ENCODE peak calls at places on chromosomes 2 and 18, in six cellular contexts. One of them, this sample, is unnamed.

GRCh38 chr2:111209045-111209514 is 88.4 kb downstream of the BCL2L11 start:
- DNase-seq in gastrocnemius medialis: no peak
- DNase-seq in breast epithelium: no peak
- DNase-seq in A549: no peak
- DNase-seq in prostate gland: no peak
- DNase-seq in HCT116: no peak
- DNase-seq in this sample: no peak

GRCh38 chr2:54613361-54613760 is 110.1 kb upstream of the EML6 start:
- DNase-seq in gastrocnemius medialis: no peak
- DNase-seq in breast epithelium: no peak
- DNase-seq in A549: no peak
- DNase-seq in prostate gland: no peak
- DNase-seq in HCT116: no peak
- DNase-seq in this sample: no peak

GRCh38 chr18:70295192-70295522 is 6.3 kb downstream of the SOCS6 start:
- DNase-seq in gastrocnemius medialis: no peak
- DNase-seq in breast epithelium: no peak
- DNase-seq in A549: no peak
- DNase-seq in prostate gland: no peak
- DNase-seq in HCT116: no peak
- DNase-seq in this sample: no peak

GRCh38 chr2:221997683-221998082 is 301.1 kb downstream of the PAX3 start:
- DNase-seq in gastrocnemius medialis: no peak
- DNase-seq in breast epithelium: no peak
- DNase-seq in A549: no peak
- DNase-seq in prostate gland: no peak
- DNase-seq in HCT116: no peak
- DNase-seq in this sample: no peak

GRCh38 chr2:241002275-241003046 is 4.0 kb downstream of the SNED1 start:
- DNase-seq in gastrocnemius medialis: no peak
- DNase-seq in breast epithelium: peak; percentile 14
- DNase-seq in A549: no peak
- DNase-seq in prostate gland: peak; percentile 3
- DNase-seq in HCT116: no peak
- DNase-seq in this sample: peak; percentile 21

GRCh38 chr2:191870744-191871143 is 23.9 kb upstream of the CAVIN2 start:
- DNase-seq in gastrocnemius medialis: no peak
- DNase-seq in breast epithelium: no peak
- DNase-seq in A549: no peak
- DNase-seq in prostate gland: no peak
- DNase-seq in HCT116: no peak
- DNase-seq in this sample: no peak

GRCh38 chr18:69898241-69898861 is 49.3 kb downstream of the CD226 start:
- DNase-seq in gastrocnemius medialis: no peak
- DNase-seq in breast epithelium: no peak
- DNase-seq in A549: no peak
- DNase-seq in prostate gland: no peak
- DNase-seq in HCT116: no peak
- DNase-seq in this sample: no peak

GRCh38 chr2:26693287-26693849 is 846 bp downstream of the KCNK3 start:
- DNase-seq in gastrocnemius medialis: no peak
- DNase-seq in breast epithelium: no peak
- DNase-seq in A549: no peak
- DNase-seq in prostate gland: no peak
- DNase-seq in HCT116: no peak
- DNase-seq in this sample: no peak

GRCh38 chr2:237527241-237527640 is 39.1 kb upstream of the PRLH start:
- DNase-seq in gastrocnemius medialis: no peak
- DNase-seq in breast epithelium: no peak
- DNase-seq in A549: no peak
- DNase-seq in prostate gland: no peak
- DNase-seq in HCT116: no peak
- DNase-seq in this sample: no peak

GRCh38 chr2:168626096-168626495 is 170.0 kb downstream of the CERS6 start:
- DNase-seq in gastrocnemius medialis: no peak
- DNase-seq in breast epithelium: no peak
- DNase-seq in A549: no peak
- DNase-seq in prostate gland: no peak
- DNase-seq in HCT116: no peak
- DNase-seq in this sample: no peak

GRCh38 chr2:1588994-1589611 is 155.2 kb downstream of the PXDN start:
- DNase-seq in gastrocnemius medialis: no peak
- DNase-seq in breast epithelium: no peak
- DNase-seq in A549: no peak
- DNase-seq in prostate gland: no peak
- DNase-seq in HCT116: no peak
- DNase-seq in this sample: no peak

GRCh38 chr2:212033888-212034287 is 504.7 kb downstream of the ERBB4 start:
- DNase-seq in gastrocnemius medialis: no peak
- DNase-seq in breast epithelium: no peak
- DNase-seq in A549: no peak
- DNase-seq in prostate gland: no peak
- DNase-seq in HCT116: no peak
- DNase-seq in this sample: no peak

GRCh38 chr18:76672627-76673026 is 149.7 kb upstream of the ZNF236 start:
- DNase-seq in gastrocnemius medialis: no peak
- DNase-seq in breast epithelium: no peak
- DNase-seq in A549: no peak
- DNase-seq in prostate gland: no peak
- DNase-seq in HCT116: no peak
- DNase-seq in this sample: no peak

GRCh38 chr2:43005975-43006833 is 213.8 kb upstream of the HAAO start:
- DNase-seq in gastrocnemius medialis: no peak
- DNase-seq in breast epithelium: no peak
- DNase-seq in A549: no peak
- DNase-seq in prostate gland: no peak
- DNase-seq in HCT116: no peak
- DNase-seq in this sample: no peak

GRCh38 chr2:43676322-43677050 is at the start of gene C1GALT1C1L:
- DNase-seq in gastrocnemius medialis: peak; percentile 35
- DNase-seq in breast epithelium: peak; percentile 24
- DNase-seq in A549: peak; percentile 43
- DNase-seq in prostate gland: peak; percentile 43
- DNase-seq in HCT116: no peak
- DNase-seq in this sample: peak; percentile 36

GRCh38 chr2:196333397-196333796 is 162.0 kb upstream of the STK17B start:
- DNase-seq in gastrocnemius medialis: no peak
- DNase-seq in breast epithelium: no peak
- DNase-seq in A549: no peak
- DNase-seq in prostate gland: no peak
- DNase-seq in HCT116: no peak
- DNase-seq in this sample: no peak

GRCh38 chr2:135304694-135305093 is 226.3 kb downstream of the ZRANB3 start:
- DNase-seq in gastrocnemius medialis: no peak
- DNase-seq in breast epithelium: no peak
- DNase-seq in A549: no peak
- DNase-seq in prostate gland: no peak
- DNase-seq in HCT116: no peak
- DNase-seq in this sample: no peak

GRCh38 chr2:26740890-26741302 is 23.2 kb upstream of the SLC35F6 start:
- DNase-seq in gastrocnemius medialis: no peak
- DNase-seq in breast epithelium: no peak
- DNase-seq in A549: no peak
- DNase-seq in prostate gland: peak; percentile 41
- DNase-seq in HCT116: no peak
- DNase-seq in this sample: no peak

GRCh38 chr18:68215931-68216330 is 499.0 kb downstream of the TMX3 start:
- DNase-seq in gastrocnemius medialis: no peak
- DNase-seq in breast epithelium: no peak
- DNase-seq in A549: no peak
- DNase-seq in prostate gland: no peak
- DNase-seq in HCT116: no peak
- DNase-seq in this sample: no peak

GRCh38 chr2:237304763-237305514 is 109.0 kb downstream of the COL6A3 start:
- DNase-seq in gastrocnemius medialis: no peak
- DNase-seq in breast epithelium: no peak
- DNase-seq in A549: no peak
- DNase-seq in prostate gland: no peak
- DNase-seq in HCT116: peak; percentile 49
- DNase-seq in this sample: no peak

GRCh38 chr2:173872714-173873113 is 92.5 kb downstream of the SP3 start:
- DNase-seq in gastrocnemius medialis: no peak
- DNase-seq in breast epithelium: no peak
- DNase-seq in A549: no peak
- DNase-seq in prostate gland: peak; percentile 40
- DNase-seq in HCT116: no peak
- DNase-seq in this sample: peak; percentile 30

GRCh38 chr2:215772003-215772402 is 241.3 kb downstream of the MREG start:
- DNase-seq in gastrocnemius medialis: no peak
- DNase-seq in breast epithelium: no peak
- DNase-seq in A549: no peak
- DNase-seq in prostate gland: no peak
- DNase-seq in HCT116: no peak
- DNase-seq in this sample: no peak

GRCh38 chr2:131394147-131394931 is 30.4 kb upstream of the RAB6D start:
- DNase-seq in gastrocnemius medialis: no peak
- DNase-seq in breast epithelium: no peak
- DNase-seq in A549: no peak
- DNase-seq in prostate gland: no peak
- DNase-seq in HCT116: no peak
- DNase-seq in this sample: no peak

GRCh38 chr2:240868286-240869108 is at the start of gene AGXT:
- DNase-seq in gastrocnemius medialis: no peak
- DNase-seq in breast epithelium: no peak
- DNase-seq in A549: no peak
- DNase-seq in prostate gland: peak; percentile 21
- DNase-seq in HCT116: no peak
- DNase-seq in this sample: no peak

GRCh38 chr2:45897836-45898235 is 246.4 kb downstream of the PRKCE start:
- DNase-seq in gastrocnemius medialis: no peak
- DNase-seq in breast epithelium: no peak
- DNase-seq in A549: no peak
- DNase-seq in prostate gland: no peak
- DNase-seq in HCT116: no peak
- DNase-seq in this sample: no peak

GRCh38 chr2:31909661-31910060 is 101.1 kb downstream of the MEMO1 start:
- DNase-seq in gastrocnemius medialis: no peak
- DNase-seq in breast epithelium: no peak
- DNase-seq in A549: no peak
- DNase-seq in prostate gland: no peak
- DNase-seq in HCT116: no peak
- DNase-seq in this sample: no peak

GRCh38 chr2:239177908-239178307 is 222.9 kb downstream of the HDAC4 start:
- DNase-seq in gastrocnemius medialis: no peak
- DNase-seq in breast epithelium: no peak
- DNase-seq in A549: no peak
- DNase-seq in prostate gland: no peak
- DNase-seq in HCT116: no peak
- DNase-seq in this sample: no peak

GRCh38 chr2:68766378-68766845 is 31.8 kb downstream of the ARHGAP25 start:
- DNase-seq in gastrocnemius medialis: no peak
- DNase-seq in breast epithelium: peak; percentile 60
- DNase-seq in A549: no peak
- DNase-seq in prostate gland: peak; percentile 41
- DNase-seq in HCT116: no peak
- DNase-seq in this sample: peak; percentile 48
- H3K4me1 ChIP-seq in gastrocnemius medialis: peaks cover 8% of the 10 kb centered on the region
- H3K4me1 ChIP-seq in breast epithelium: no peaks in the 10 kb centered on the region
- H3K4me1 ChIP-seq in A549: no peaks in the 10 kb centered on the region
- H3K4me1 ChIP-seq in prostate gland: no peaks in the 10 kb centered on the region
- H3K4me1 ChIP-seq in HCT116: no peaks in the 10 kb centered on the region
- H3K4me1 ChIP-seq in this sample: peaks cover 12% of the 10 kb centered on the region

DNA sequence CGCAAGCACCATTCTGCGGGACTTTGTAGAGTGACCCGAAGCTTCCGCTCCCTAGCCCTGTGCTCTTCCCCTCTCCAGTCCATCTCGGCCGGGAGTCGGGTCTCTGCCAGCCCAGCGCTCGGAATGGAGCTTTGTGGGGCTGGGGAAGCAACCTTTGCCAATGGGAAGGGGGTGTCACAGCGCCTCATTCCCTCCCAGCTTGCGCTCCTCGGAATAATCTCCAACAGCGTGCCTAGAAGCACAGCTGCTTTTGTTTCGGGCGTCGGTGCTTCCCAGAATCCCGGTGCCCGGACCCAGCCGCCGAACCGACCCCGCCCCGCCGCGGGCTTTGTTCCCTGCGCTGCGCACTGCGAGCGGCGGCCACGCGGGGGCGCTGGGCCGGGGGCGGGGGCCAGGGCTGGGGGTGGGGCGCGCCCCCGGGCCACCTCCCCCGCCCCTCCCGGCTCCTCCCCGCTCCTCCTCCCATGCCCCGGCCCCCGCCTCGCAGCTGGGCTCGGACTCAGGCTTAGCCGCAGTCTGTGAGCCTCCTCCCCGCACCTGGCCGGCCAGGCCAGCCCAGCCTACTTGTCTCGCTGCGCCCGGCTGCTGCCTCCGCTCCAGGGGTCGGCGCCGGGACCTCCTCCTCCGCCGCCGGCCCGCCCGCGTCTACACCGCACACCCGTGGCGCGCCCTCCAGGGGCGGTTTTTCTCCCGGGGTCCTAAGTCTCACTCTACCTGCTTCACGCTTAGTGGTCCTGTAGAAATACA is 77.7 kb upstream of the SMAD2 start:
- DNase-seq in gastrocnemius medialis: no peak
- DNase-seq in breast epithelium: no peak
- DNase-seq in A549: peak; percentile 71
- DNase-seq in prostate gland: peak; percentile 44
- DNase-seq in HCT116: no peak
- DNase-seq in this sample: peak; percentile 78
- TF ChIP-seq POLR2A in gastrocnemius medialis: no peak
- TF ChIP-seq POLR2A in breast epithelium: no peak
- TF ChIP-seq POLR2A in A549: peak; percentile 52
- TF ChIP-seq POLR2A in prostate gland: no peak
- TF ChIP-seq POLR2A in HCT116: no peak
- TF ChIP-seq POLR2A in this sample: no peak

DNA sequence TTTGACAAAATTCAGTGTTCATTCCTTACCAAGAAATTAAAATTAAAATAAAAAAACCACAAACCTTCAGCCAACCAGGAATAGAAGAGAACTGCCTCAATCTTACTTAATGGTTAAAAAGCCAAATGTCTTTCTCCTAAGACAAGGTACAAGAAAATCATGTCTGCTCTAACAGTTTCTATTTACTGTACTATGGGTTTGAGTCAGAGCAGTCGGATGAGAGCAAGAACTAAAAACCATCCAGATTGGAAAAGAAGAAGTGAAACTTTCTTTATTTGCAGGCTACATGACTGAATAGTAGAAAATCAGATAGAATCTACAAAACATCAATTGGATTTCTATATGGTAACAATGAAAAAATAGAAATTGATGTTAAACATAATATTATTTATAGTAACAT is 555.5 kb upstream of the TNP1 start:
- DNase-seq in gastrocnemius medialis: no peak
- DNase-seq in breast epithelium: no peak
- DNase-seq in A549: no peak
- DNase-seq in prostate gland: no peak
- DNase-seq in HCT116: no peak
- DNase-seq in this sample: no peak
- H3K4me1 ChIP-seq in gastrocnemius medialis: peaks cover 13% of the 10 kb centered on the region
- H3K4me1 ChIP-seq in breast epithelium: no peaks in the 10 kb centered on the region
- H3K4me1 ChIP-seq in A549: no peaks in the 10 kb centered on the region
- H3K4me1 ChIP-seq in prostate gland: no peaks in the 10 kb centered on the region
- H3K4me1 ChIP-seq in HCT116: no peaks in the 10 kb centered on the region
- H3K4me1 ChIP-seq in this sample: no peaks in the 10 kb centered on the region

DNA sequence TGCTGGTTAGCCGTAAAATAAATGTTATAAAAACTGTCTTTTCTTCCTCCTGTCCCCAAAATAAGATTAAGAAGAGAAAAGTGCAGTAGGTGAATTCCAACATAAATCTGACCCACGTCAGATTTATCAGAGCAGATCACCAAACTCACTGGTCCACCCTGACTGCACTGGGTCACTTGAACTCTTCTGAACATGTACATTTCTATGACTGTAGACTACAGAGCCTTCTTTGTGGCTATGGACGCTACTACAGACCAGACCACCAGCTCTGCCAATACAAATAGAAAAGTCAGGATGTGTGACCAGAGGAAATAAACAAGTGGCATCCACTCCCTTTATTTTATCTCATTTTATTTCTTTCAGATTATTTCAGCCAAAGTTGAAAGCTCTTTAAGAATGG is 11.6 kb downstream of the DSG2 start:
- DNase-seq in gastrocnemius medialis: no peak
- DNase-seq in breast epithelium: no peak
- DNase-seq in A549: no peak
- DNase-seq in prostate gland: no peak
- DNase-seq in HCT116: no peak
- DNase-seq in this sample: no peak
- TF ChIP-seq POLR2A in gastrocnemius medialis: no peak
- TF ChIP-seq POLR2A in breast epithelium: no peak
- TF ChIP-seq POLR2A in A549: no peak
- TF ChIP-seq POLR2A in prostate gland: no peak
- TF ChIP-seq POLR2A in HCT116: no peak
- TF ChIP-seq POLR2A in this sample: no peak